ENCODE peak calls at places on chromosomes 11 and 22, in four cellular contexts. F is T-helper 22 cell, C is nucleus accumbens, T is hypothalamus. Z is an unnamed sample.

GRCh38 chr11:108685419-108686161 is 20.7 kb downstream of the DDX10 start:
- DNase-seq in C (no peak), T (no peak), F (no peak), Z (no peak)

GRCh38 chr11:58650496-58650895 is 28.0 kb downstream of the CNTF start:
- DNase-seq in T (no peak), C (no peak), F (no peak), Z (no peak)

GRCh38 chr11:65382804-65383368 is 440 bp upstream of the SLC25A45 start:
- DNase-seq in T (no peak), C (no peak), F (no peak), Z (no peak)

GRCh38 chr11:45881708-45882368 is 3.6 kb upstream of the MAPK8IP1 start:
- DNase-seq in C (no peak), F (no peak), T (no peak), Z (no peak)

GRCh38 chr11:1375955-1376258 is 13.8 kb upstream of the BRSK2 start:
- DNase-seq in F (no peak), T (no peak), C (no peak), Z (no peak)

GRCh38 chr11:35558468-35558867 is 33.1 kb upstream of the PAMR1 start:
- DNase-seq in T (no peak), C (no peak), F (no peak), Z (no peak)

GRCh38 chr11:74783241-74783871 is 34.7 kb downstream of the RNF169 start:
- DNase-seq in F (no peak), T (no peak), C (no peak), Z (peak; percentile 13)

GRCh38 chr11:16905375-16905774 is 108.8 kb downstream of the PLEKHA7 start:
- DNase-seq in T (no peak), C (no peak), F (no peak), Z (no peak)

GRCh38 chr22:23533771-23534191 is 46.3 kb downstream of the IGLL1 start:
- DNase-seq in T (no peak), F (no peak), C (no peak), Z (no peak)

GRCh38 chr11:70901951-70902521 is 350.3 kb downstream of the SHANK2 start:
- DNase-seq in T (no peak), C (no peak), F (no peak), Z (no peak)

GRCh38 chr22:37454857-37455686 is 27.8 kb upstream of the ELFN2 start:
- DNase-seq in F (no peak), T (no peak), C (no peak), Z (no peak)

GRCh38 chr11:16007514-16007913 is 348.8 kb downstream of the SOX6 start:
- DNase-seq in C (no peak), T (no peak), F (no peak), Z (no peak)

GRCh38 chr11:2139691-2140337 is 625 bp upstream of the IGF2 start:
- DNase-seq in C (no peak), F (no peak), T (no peak), Z (no peak)

GRCh38 chr11:27012254-27012921 is 18.5 kb downstream of the FIBIN start:
- DNase-seq in F (no peak), C (no peak), T (no peak), Z (no peak)

GRCh38 chr11:101133190-101133589 is 3.6 kb upstream of the PGR start:
- DNase-seq in C (no peak), F (no peak), T (no peak), Z (no peak)

GRCh38 chr22:50170453-50171318 is at the start of gene PANX2:
- DNase-seq in C (no peak), T (no peak), F (no peak), Z (no peak)

GRCh38 chr11:73652856-73653559 is 6.6 kb downstream of the PLEKHB1 start:
- DNase-seq in F (no peak), T (no peak), C (no peak), Z (no peak)

GRCh38 chr11:68506908-68507307 is 46.4 kb downstream of the PPP6R3 start:
- DNase-seq in T (no peak), C (no peak), F (no peak), Z (no peak)

GRCh38 chr11:46294365-46295309 is 17.2 kb downstream of the CREB3L1 start:
- DNase-seq in T (no peak), C (no peak), F (no peak), Z (no peak)

GRCh38 chr11:72139500-72139899 is 4.0 kb downstream of the FOLR3 start:
- DNase-seq in C (no peak), F (no peak), T (no peak), Z (no peak)

GRCh38 chr11:36296925-36297604 is 977 bp downstream of the PRR5L start:
- DNase-seq in C (no peak), T (no peak), F (no peak), Z (no peak)

GRCh38 chr11:113400631-113401230 is 13.2 kb downstream of the ANKK1 start:
- DNase-seq in F (no peak), T (no peak), C (no peak), Z (no peak)